ENCODE peak calls at places on chromosomes 11 and 22, in four cellular contexts. H is fibroblast of lung, F is tibial artery, J is stomach. E is an unnamed sample. For H3K4me1, the result is how much of the 10 kb centered on the place peaks cover.

GRCh38 chr22:32805586-32805881 is 4.0 kb downstream of the TIMP3 start:
- DNase-seq in H (no peak), F (no peak), J (no peak), E (no peak)

GRCh38 chr11:10378362-10378761 is 73.5 kb downstream of the ADM start:
- DNase-seq in H (no peak), F (no peak), J (no peak), E (no peak)

GRCh38 chr22:20979243-20979809 is 2.8 kb upstream of the LZTR1 start:
- DNase-seq in H (peak), F (no peak), J (peak), E (peak)

GRCh38 chr22:37080438-37080837 is 28.9 kb downstream of the KCTD17 start:
- DNase-seq in H (no peak), F (no peak), J (no peak), E (no peak)

GRCh38 chr11:85941380-85941973 is 86.3 kb downstream of the CCDC83 start:
- DNase-seq in H (peak), F (peak), J (peak), E (peak)

GRCh38 chr11:129324533-129325175 is 51.0 kb upstream of the BARX2 start:
- DNase-seq in H (no peak), F (no peak), J (peak), E (peak)

GRCh38 chr11:116062526-116063171 is 558.4 kb upstream of the CADM1 start:
- DNase-seq in H (peak), F (no peak), J (no peak), E (no peak)

GRCh38 chr22:24510694-24511625 is 15.8 kb downstream of the UPB1 start:
- DNase-seq in H (peak), F (no peak), J (peak), E (no peak)

GRCh38 chr11:47187723-47188122 is 1.5 kb upstream of the PACSIN3 start:
- DNase-seq in H (no peak), F (no peak), J (no peak), E (no peak)

GRCh38 chr11:8403310-8403709 is 139.6 kb upstream of the LMO1 start:
- DNase-seq in H (peak), F (no peak), J (no peak), E (no peak)

GRCh38 chr22:44261861-44262595 is 50.7 kb downstream of the SHISAL1 start:
- DNase-seq in H (peak), F (peak), J (no peak), E (peak)

GRCh38 chr11:79274636-79275315 is 166.1 kb downstream of the TENM4 start:
- DNase-seq in H (peak), F (no peak), J (no peak), E (no peak)

GRCh38 chr11:79273781-79274180 is 167.0 kb downstream of the TENM4 start:
- DNase-seq in H (no peak), F (no peak), J (no peak), E (no peak)

GRCh38 chr11:79265756-79266322 is 175.0 kb downstream of the TENM4 start:
- DNase-seq in H (no peak), F (no peak), J (no peak), E (no peak)

GRCh38 chr11:79266391-79266790 is 174.4 kb downstream of the TENM4 start:
- DNase-seq in H (no peak), F (no peak), J (no peak), E (no peak)

GRCh38 chr11:79269923-79270322 is 170.9 kb downstream of the TENM4 start:
- DNase-seq in H (no peak), F (no peak), J (no peak), E (no peak)
- TF ChIP-seq CTCF in H (no peak), F (no peak), J (no peak), E (no peak)

DNA sequence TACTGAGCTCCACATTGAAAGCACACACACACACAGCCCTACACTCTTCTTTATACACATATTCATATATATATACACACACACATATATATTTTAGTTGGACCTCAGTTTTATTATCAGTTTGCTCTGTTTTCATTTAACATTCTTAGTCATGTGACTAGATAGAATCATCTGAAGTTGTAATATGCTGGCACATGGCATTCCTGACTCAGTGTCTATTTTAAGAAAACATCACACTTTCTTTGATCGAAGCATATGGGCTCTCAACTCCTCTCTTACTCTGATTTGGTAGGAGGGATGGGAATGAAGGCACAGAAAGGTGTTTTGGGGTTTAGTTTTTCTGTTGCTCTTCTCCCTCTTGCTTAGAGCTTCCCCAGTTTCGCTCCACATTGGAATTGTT is 24.8 kb downstream of the AMOTL1 start:
- DNase-seq in H (peak), F (no peak), J (no peak), E (no peak)
- H3K4me1 ChIP-seq in H (under half), F (under half), J (half or more), E (under half)

GRCh38 chr22:45831394-45831793 is 145.6 kb downstream of the WNT7B start:
- DNase-seq in H (peak), F (no peak), J (no peak), E (no peak)
- TF ChIP-seq CTCF in H (peak), F (no peak), J (no peak), E (peak)

DNA sequence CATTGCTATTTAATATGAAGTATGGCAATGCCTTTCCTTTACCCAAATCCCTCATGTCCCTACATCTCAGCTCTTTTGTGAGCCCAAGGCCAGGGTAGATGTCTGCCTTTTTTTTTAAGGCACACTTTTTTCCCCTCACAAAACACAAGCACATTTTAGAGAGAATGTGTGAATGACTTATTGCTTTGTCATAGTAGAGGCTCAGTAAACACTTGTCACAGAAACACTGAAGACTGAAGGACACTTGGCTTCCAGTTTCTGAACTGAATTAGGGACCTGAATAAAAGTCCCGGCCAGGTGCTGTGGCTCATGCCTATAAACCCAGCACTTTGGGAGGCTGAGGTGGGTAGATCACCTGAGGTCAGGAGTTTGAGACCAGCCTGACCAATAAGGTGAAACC is 2.9 kb upstream of the SCGB2A2 start:
- DNase-seq in H (no peak), F (no peak), J (no peak), E (no peak)
- H3K4me1 ChIP-seq in H (under half), F (under half), J (under half), E (under half)

E was measured in heart right ventricle.